ENCODE peak calls at places on chromosomes 1 and 21, in eight cellular contexts. One of them, this sample, is unnamed.

GRCh38 chr21:44892536-44893277 is 19.2 kb upstream of the PTTG1IP start:
- DNase-seq in tibial nerve: peak
- DNase-seq in heart left ventricle: peak
- DNase-seq in mammary epithelial cell: peak
- DNase-seq in AG10803: peak
- DNase-seq in CD8-positive, alpha-beta T cell: peak
- DNase-seq in brain microvascular endothelial cell: peak
- DNase-seq in breast epithelium: no peak
- DNase-seq in this sample: peak

GRCh38 chr1:190665045-190665444 is 187.4 kb upstream of the BRINP3 start:
- DNase-seq in brain microvascular endothelial cell: no peak
- DNase-seq in mammary epithelial cell: no peak
- DNase-seq in breast epithelium: no peak
- DNase-seq in AG10803: no peak
- DNase-seq in heart left ventricle: no peak
- DNase-seq in CD8-positive, alpha-beta T cell: no peak
- DNase-seq in tibial nerve: no peak
- DNase-seq in this sample: no peak

GRCh38 chr1:7705908-7706216 is 65.2 kb upstream of the VAMP3 start:
- DNase-seq in CD8-positive, alpha-beta T cell: no peak
- DNase-seq in AG10803: no peak
- DNase-seq in brain microvascular endothelial cell: no peak
- DNase-seq in mammary epithelial cell: peak
- DNase-seq in heart left ventricle: no peak
- DNase-seq in breast epithelium: no peak
- DNase-seq in tibial nerve: no peak
- DNase-seq in this sample: no peak

GRCh38 chr1:17721444-17721843 is 33.7 kb upstream of the ACTL8 start:
- DNase-seq in AG10803: no peak
- DNase-seq in mammary epithelial cell: no peak
- DNase-seq in heart left ventricle: no peak
- DNase-seq in breast epithelium: no peak
- DNase-seq in brain microvascular endothelial cell: no peak
- DNase-seq in CD8-positive, alpha-beta T cell: no peak
- DNase-seq in tibial nerve: no peak
- DNase-seq in this sample: no peak

GRCh38 chr1:36869054-36869453 is 165.3 kb downstream of the GRIK3 start:
- DNase-seq in breast epithelium: no peak
- DNase-seq in heart left ventricle: no peak
- DNase-seq in CD8-positive, alpha-beta T cell: no peak
- DNase-seq in tibial nerve: no peak
- DNase-seq in AG10803: no peak
- DNase-seq in mammary epithelial cell: no peak
- DNase-seq in brain microvascular endothelial cell: no peak
- DNase-seq in this sample: no peak

GRCh38 chr21:16913010-16913409 is 599.8 kb upstream of the CXADR start:
- DNase-seq in heart left ventricle: no peak
- DNase-seq in brain microvascular endothelial cell: no peak
- DNase-seq in CD8-positive, alpha-beta T cell: no peak
- DNase-seq in tibial nerve: no peak
- DNase-seq in mammary epithelial cell: no peak
- DNase-seq in AG10803: no peak
- DNase-seq in breast epithelium: no peak
- DNase-seq in this sample: no peak

GRCh38 chr1:21955474-21956281 is 18.6 kb upstream of the HSPG2 start:
- DNase-seq in CD8-positive, alpha-beta T cell: no peak
- DNase-seq in tibial nerve: no peak
- DNase-seq in brain microvascular endothelial cell: no peak
- DNase-seq in AG10803: no peak
- DNase-seq in breast epithelium: no peak
- DNase-seq in heart left ventricle: no peak
- DNase-seq in mammary epithelial cell: peak
- DNase-seq in this sample: no peak

GRCh38 chr1:37752583-37753471 is 12.1 kb downstream of the EPHA10 start:
- DNase-seq in brain microvascular endothelial cell: peak
- DNase-seq in breast epithelium: no peak
- DNase-seq in heart left ventricle: no peak
- DNase-seq in CD8-positive, alpha-beta T cell: no peak
- DNase-seq in tibial nerve: no peak
- DNase-seq in mammary epithelial cell: no peak
- DNase-seq in AG10803: no peak
- DNase-seq in this sample: peak

GRCh38 chr1:47975302-47975921 is 21.8 kb downstream of the TRABD2B start:
- DNase-seq in AG10803: no peak
- DNase-seq in mammary epithelial cell: no peak
- DNase-seq in breast epithelium: no peak
- DNase-seq in brain microvascular endothelial cell: no peak
- DNase-seq in CD8-positive, alpha-beta T cell: no peak
- DNase-seq in tibial nerve: no peak
- DNase-seq in heart left ventricle: no peak
- DNase-seq in this sample: no peak

GRCh38 chr1:206467915-206468314 is 2.4 kb upstream of the IKBKE start:
- DNase-seq in breast epithelium: no peak
- DNase-seq in tibial nerve: no peak
- DNase-seq in brain microvascular endothelial cell: peak
- DNase-seq in heart left ventricle: no peak
- DNase-seq in CD8-positive, alpha-beta T cell: no peak
- DNase-seq in AG10803: peak
- DNase-seq in mammary epithelial cell: no peak
- DNase-seq in this sample: peak

GRCh38 chr1:40076895-40077312 is 20.1 kb downstream of the PPT1 start:
- DNase-seq in brain microvascular endothelial cell: peak
- DNase-seq in AG10803: peak
- DNase-seq in mammary epithelial cell: peak
- DNase-seq in tibial nerve: no peak
- DNase-seq in CD8-positive, alpha-beta T cell: no peak
- DNase-seq in heart left ventricle: no peak
- DNase-seq in breast epithelium: no peak
- DNase-seq in this sample: no peak

GRCh38 chr21:17512245-17513213 is at the start of gene CXADR:
- DNase-seq in brain microvascular endothelial cell: no peak
- DNase-seq in CD8-positive, alpha-beta T cell: peak
- DNase-seq in heart left ventricle: peak
- DNase-seq in tibial nerve: no peak
- DNase-seq in breast epithelium: peak
- DNase-seq in mammary epithelial cell: peak
- DNase-seq in AG10803: no peak
- DNase-seq in this sample: peak

GRCh38 chr1:155833665-155834295 is 23.2 kb downstream of the GON4L start:
- DNase-seq in breast epithelium: no peak
- DNase-seq in tibial nerve: no peak
- DNase-seq in AG10803: no peak
- DNase-seq in heart left ventricle: no peak
- DNase-seq in CD8-positive, alpha-beta T cell: no peak
- DNase-seq in brain microvascular endothelial cell: no peak
- DNase-seq in mammary epithelial cell: no peak
- DNase-seq in this sample: no peak

GRCh38 chr21:44955141-44955802 is 15.4 kb downstream of the SLX9 start:
- DNase-seq in mammary epithelial cell: no peak
- DNase-seq in AG10803: no peak
- DNase-seq in breast epithelium: no peak
- DNase-seq in heart left ventricle: no peak
- DNase-seq in tibial nerve: no peak
- DNase-seq in CD8-positive, alpha-beta T cell: no peak
- DNase-seq in brain microvascular endothelial cell: peak
- DNase-seq in this sample: no peak

GRCh38 chr1:42736152-42736551 is 3.9 kb downstream of the CLDN19 start:
- DNase-seq in AG10803: peak
- DNase-seq in CD8-positive, alpha-beta T cell: no peak
- DNase-seq in heart left ventricle: no peak
- DNase-seq in tibial nerve: no peak
- DNase-seq in mammary epithelial cell: peak
- DNase-seq in brain microvascular endothelial cell: no peak
- DNase-seq in breast epithelium: no peak
- DNase-seq in this sample: no peak

GRCh38 chr21:46068516-46069079 is 29.3 kb upstream of the COL6A2 start:
- DNase-seq in breast epithelium: peak
- DNase-seq in AG10803: no peak
- DNase-seq in heart left ventricle: no peak
- DNase-seq in tibial nerve: no peak
- DNase-seq in brain microvascular endothelial cell: no peak
- DNase-seq in CD8-positive, alpha-beta T cell: no peak
- DNase-seq in mammary epithelial cell: no peak
- DNase-seq in this sample: no peak

GRCh38 chr1:101526813-101527212 is 290.0 kb downstream of the S1PR1 start:
- DNase-seq in heart left ventricle: no peak
- DNase-seq in mammary epithelial cell: peak
- DNase-seq in CD8-positive, alpha-beta T cell: no peak
- DNase-seq in tibial nerve: no peak
- DNase-seq in AG10803: no peak
- DNase-seq in brain microvascular endothelial cell: no peak
- DNase-seq in breast epithelium: no peak
- DNase-seq in this sample: no peak

GRCh38 chr1:41762251-41762650 is 156.5 kb downstream of the HIVEP3 start:
- DNase-seq in heart left ventricle: no peak
- DNase-seq in mammary epithelial cell: no peak
- DNase-seq in brain microvascular endothelial cell: no peak
- DNase-seq in CD8-positive, alpha-beta T cell: no peak
- DNase-seq in breast epithelium: no peak
- DNase-seq in tibial nerve: no peak
- DNase-seq in AG10803: no peak
- DNase-seq in this sample: no peak

GRCh38 chr1:109312978-109313775 is 6.4 kb upstream of the MYBPHL start:
- DNase-seq in tibial nerve: no peak
- DNase-seq in mammary epithelial cell: no peak
- DNase-seq in AG10803: peak
- DNase-seq in brain microvascular endothelial cell: no peak
- DNase-seq in heart left ventricle: no peak
- DNase-seq in breast epithelium: no peak
- DNase-seq in CD8-positive, alpha-beta T cell: no peak
- DNase-seq in this sample: no peak

GRCh38 chr1:203628185-203628996 is 1.8 kb downstream of the ATP2B4 start:
- DNase-seq in CD8-positive, alpha-beta T cell: no peak
- DNase-seq in breast epithelium: no peak
- DNase-seq in brain microvascular endothelial cell: peak
- DNase-seq in mammary epithelial cell: peak
- DNase-seq in AG10803: peak
- DNase-seq in tibial nerve: no peak
- DNase-seq in heart left ventricle: no peak
- DNase-seq in this sample: no peak

GRCh38 chr1:114103992-114104391 is 49.7 kb downstream of the SYT6 start:
- DNase-seq in heart left ventricle: no peak
- DNase-seq in AG10803: no peak
- DNase-seq in tibial nerve: no peak
- DNase-seq in breast epithelium: no peak
- DNase-seq in brain microvascular endothelial cell: no peak
- DNase-seq in mammary epithelial cell: no peak
- DNase-seq in CD8-positive, alpha-beta T cell: no peak
- DNase-seq in this sample: no peak

GRCh38 chr1:176567190-176567794 is 104.3 kb downstream of the PAPPA2 start:
- DNase-seq in CD8-positive, alpha-beta T cell: no peak
- DNase-seq in breast epithelium: no peak
- DNase-seq in brain microvascular endothelial cell: no peak
- DNase-seq in AG10803: peak
- DNase-seq in tibial nerve: no peak
- DNase-seq in heart left ventricle: no peak
- DNase-seq in mammary epithelial cell: peak
- DNase-seq in this sample: no peak

DNA sequence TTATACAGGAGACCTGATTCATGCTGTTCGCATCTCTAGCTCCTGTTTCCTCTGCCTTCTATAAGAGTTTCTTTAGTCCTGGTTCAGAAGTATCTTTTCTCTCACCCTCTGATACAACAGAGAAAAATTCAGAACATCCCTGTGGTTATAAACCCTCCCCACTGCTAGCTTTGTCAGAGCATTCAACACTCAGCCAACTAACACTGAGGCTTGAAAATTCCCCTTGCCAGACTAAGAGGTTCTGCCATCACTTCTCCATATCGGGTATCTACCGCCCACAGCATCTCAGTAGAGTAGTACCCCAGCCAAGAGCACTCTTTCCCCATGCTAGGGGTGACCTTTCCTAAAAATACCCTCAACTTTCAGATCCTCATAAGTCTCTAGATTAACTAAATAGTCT is 19.6 kb upstream of the PIK3R3 start:
- DNase-seq in mammary epithelial cell: peak
- DNase-seq in brain microvascular endothelial cell: peak
- DNase-seq in AG10803: peak
- DNase-seq in heart left ventricle: no peak
- DNase-seq in CD8-positive, alpha-beta T cell: no peak
- DNase-seq in tibial nerve: no peak
- DNase-seq in breast epithelium: no peak
- DNase-seq in this sample: no peak
- TF ChIP-seq CTCF in mammary epithelial cell: no peak
- TF ChIP-seq CTCF in brain microvascular endothelial cell: no peak
- TF ChIP-seq CTCF in AG10803: no peak
- TF ChIP-seq CTCF in heart left ventricle: no peak
- TF ChIP-seq CTCF in CD8-positive, alpha-beta T cell: no peak
- TF ChIP-seq CTCF in tibial nerve: no peak
- TF ChIP-seq CTCF in breast epithelium: no peak
- TF ChIP-seq CTCF in this sample: no peak

DNA sequence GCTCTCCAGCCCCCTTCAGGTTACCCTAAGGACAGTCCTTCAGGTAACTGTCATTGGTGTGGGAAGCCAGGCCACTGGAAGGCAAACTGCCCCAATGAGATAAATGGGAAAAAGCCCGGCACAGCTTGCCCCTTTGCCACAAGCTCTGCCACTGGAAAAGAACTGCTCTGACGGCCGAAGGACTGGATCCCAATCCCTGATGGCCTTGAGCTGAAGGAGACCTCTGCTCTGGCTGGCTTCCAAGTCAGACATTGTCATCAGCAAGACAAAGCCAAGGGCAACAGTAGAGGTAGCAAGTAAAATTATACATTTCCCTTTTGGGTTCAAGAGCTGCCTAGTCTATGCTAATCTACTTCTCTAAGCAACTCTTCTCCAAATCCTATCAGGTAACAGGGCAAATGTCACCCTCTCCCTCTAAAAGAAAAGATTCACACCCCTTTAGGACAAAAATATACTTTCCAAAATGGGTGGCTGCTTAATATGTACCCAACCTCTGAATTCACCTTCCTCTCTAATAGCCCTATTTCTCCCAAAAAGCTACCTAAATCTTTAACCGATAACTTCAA is 145.8 kb downstream of the ADSS2 start:
- DNase-seq in brain microvascular endothelial cell: no peak
- DNase-seq in heart left ventricle: no peak
- DNase-seq in breast epithelium: no peak
- DNase-seq in tibial nerve: no peak
- DNase-seq in CD8-positive, alpha-beta T cell: no peak
- DNase-seq in mammary epithelial cell: no peak
- DNase-seq in AG10803: no peak
- DNase-seq in this sample: no peak
- TF ChIP-seq CTCF in brain microvascular endothelial cell: no peak
- TF ChIP-seq CTCF in heart left ventricle: no peak
- TF ChIP-seq CTCF in breast epithelium: no peak
- TF ChIP-seq CTCF in tibial nerve: no peak
- TF ChIP-seq CTCF in CD8-positive, alpha-beta T cell: no peak
- TF ChIP-seq CTCF in mammary epithelial cell: no peak
- TF ChIP-seq CTCF in AG10803: no peak
- TF ChIP-seq CTCF in this sample: no peak

GRCh38 chr1:246647113-246647512 is 77.1 kb upstream of the SCCPDH start:
- DNase-seq in tibial nerve: no peak
- DNase-seq in heart left ventricle: peak
- DNase-seq in breast epithelium: no peak
- DNase-seq in brain microvascular endothelial cell: peak
- DNase-seq in CD8-positive, alpha-beta T cell: no peak
- DNase-seq in AG10803: peak
- DNase-seq in mammary epithelial cell: no peak
- DNase-seq in this sample: no peak
- TF ChIP-seq CTCF in tibial nerve: peak
- TF ChIP-seq CTCF in heart left ventricle: peak
- TF ChIP-seq CTCF in breast epithelium: no peak
- TF ChIP-seq CTCF in brain microvascular endothelial cell: peak
- TF ChIP-seq CTCF in CD8-positive, alpha-beta T cell: no peak
- TF ChIP-seq CTCF in AG10803: peak
- TF ChIP-seq CTCF in mammary epithelial cell: no peak
- TF ChIP-seq CTCF in this sample: no peak

GRCh38 chr1:215710340-215710971 is 143.4 kb downstream of the KCTD3 start:
- DNase-seq in CD8-positive, alpha-beta T cell: no peak
- DNase-seq in breast epithelium: no peak
- DNase-seq in tibial nerve: no peak
- DNase-seq in mammary epithelial cell: peak
- DNase-seq in brain microvascular endothelial cell: peak
- DNase-seq in heart left ventricle: no peak
- DNase-seq in AG10803: peak
- DNase-seq in this sample: peak
- TF ChIP-seq CTCF in CD8-positive, alpha-beta T cell: no peak
- TF ChIP-seq CTCF in breast epithelium: no peak
- TF ChIP-seq CTCF in tibial nerve: no peak
- TF ChIP-seq CTCF in mammary epithelial cell: peak
- TF ChIP-seq CTCF in brain microvascular endothelial cell: peak
- TF ChIP-seq CTCF in heart left ventricle: no peak
- TF ChIP-seq CTCF in AG10803: peak
- TF ChIP-seq CTCF in this sample: peak